ENCODE peak calls at places on chromosomes 16 and 17, in nine cellular contexts. R is upper lobe of left lung, J is right lobe of liver, M is K562, O is HepG2, E is GM12878, L is HCT116, S is gastrocnemius medialis, N is heart left ventricle. X is an unnamed sample.

GRCh38 chr16:72284042-72284789 is 112.3 kb upstream of the PMFBP1 start:
- ATAC-seq in M (no peak), J (no peak), S (no peak), N (no peak), L (no peak), R (no peak), E (no peak), O (no peak), X (no peak)

GRCh38 chr16:57646388-57647039 is 18.1 kb downstream of the ADGRG1 start:
- ATAC-seq in N (peak; percentile 51), R (no peak), E (no peak), J (peak; percentile 15), M (no peak), O (no peak), S (peak; percentile 23), L (no peak), X (no peak)

GRCh38 chr16:35011-35775 is 18.2 kb downstream of the POLR3K start:
- ATAC-seq in R (peak; percentile 66), N (peak; percentile 22), J (peak; percentile 51), S (no peak), O (peak; percentile 66), E (peak; percentile 82), M (peak; percentile 16), L (no peak), X (no peak)

GRCh38 chr17:77957215-77957868 is 1.2 kb upstream of the TNRC6C start:
- ATAC-seq in M (no peak), O (peak; percentile 1), R (no peak), J (peak; percentile 1), E (no peak), N (no peak), L (no peak), S (no peak), X (no peak)

GRCh38 chr16:70396209-70396904 is 42.5 kb downstream of the ST3GAL2 start:
- ATAC-seq in N (peak; percentile 63), J (peak; percentile 75), M (peak; percentile 90), S (no peak), O (no peak), E (peak; percentile 12), L (no peak), R (peak; percentile 55), X (peak; percentile 39)

GRCh38 chr16:80803341-80804060 is 897 bp downstream of the CDYL2 start:
- ATAC-seq in N (no peak), O (no peak), M (peak; percentile 75), J (peak; percentile 46), L (no peak), E (peak; percentile 38), S (no peak), R (peak; percentile 50), X (no peak)

GRCh38 chr16:31529398-31530312 is 2.0 kb downstream of the AHSP start:
- ATAC-seq in O (peak; percentile 67), S (no peak), L (no peak), J (no peak), E (no peak), R (peak; percentile 46), M (peak; percentile 71), N (no peak), X (peak; percentile 48)

GRCh38 chr17:50533720-50534148 is 1.2 kb downstream of the EPN3 start:
- ATAC-seq in S (no peak), J (peak; percentile 53), M (no peak), O (peak; percentile 3), R (peak; percentile 22), N (peak; percentile 82), L (peak; percentile 46), E (no peak), X (no peak)

GRCh38 chr17:7523033-7523432 is 25.8 kb upstream of the TNFSF12 start:
- ATAC-seq in E (peak; percentile 83), N (no peak), J (no peak), L (peak; percentile 85), R (peak; percentile 62), M (peak; percentile 84), O (peak; percentile 70), S (no peak), X (no peak)

GRCh38 chr17:76715462-76715830 is 4.7 kb upstream of the MXRA7 start:
- ATAC-seq in L (no peak), O (no peak), S (no peak), N (no peak), M (no peak), R (no peak), J (no peak), E (no peak), X (no peak)
- H3K36me3 ChIP-seq in L (peaks cover 59% of the 10 kb centered on the region), O (peaks cover 64% of the 10 kb centered on the region), S (peaks cover 5% of the 10 kb centered on the region), N (peaks cover 3% of the 10 kb centered on the region), M (peaks cover 73% of the 10 kb centered on the region), R (peaks cover 43% of the 10 kb centered on the region), J (peaks cover 71% of the 10 kb centered on the region), E (peaks cover 38% of the 10 kb centered on the region), X (no peaks in the 10 kb centered on the region)

DNA sequence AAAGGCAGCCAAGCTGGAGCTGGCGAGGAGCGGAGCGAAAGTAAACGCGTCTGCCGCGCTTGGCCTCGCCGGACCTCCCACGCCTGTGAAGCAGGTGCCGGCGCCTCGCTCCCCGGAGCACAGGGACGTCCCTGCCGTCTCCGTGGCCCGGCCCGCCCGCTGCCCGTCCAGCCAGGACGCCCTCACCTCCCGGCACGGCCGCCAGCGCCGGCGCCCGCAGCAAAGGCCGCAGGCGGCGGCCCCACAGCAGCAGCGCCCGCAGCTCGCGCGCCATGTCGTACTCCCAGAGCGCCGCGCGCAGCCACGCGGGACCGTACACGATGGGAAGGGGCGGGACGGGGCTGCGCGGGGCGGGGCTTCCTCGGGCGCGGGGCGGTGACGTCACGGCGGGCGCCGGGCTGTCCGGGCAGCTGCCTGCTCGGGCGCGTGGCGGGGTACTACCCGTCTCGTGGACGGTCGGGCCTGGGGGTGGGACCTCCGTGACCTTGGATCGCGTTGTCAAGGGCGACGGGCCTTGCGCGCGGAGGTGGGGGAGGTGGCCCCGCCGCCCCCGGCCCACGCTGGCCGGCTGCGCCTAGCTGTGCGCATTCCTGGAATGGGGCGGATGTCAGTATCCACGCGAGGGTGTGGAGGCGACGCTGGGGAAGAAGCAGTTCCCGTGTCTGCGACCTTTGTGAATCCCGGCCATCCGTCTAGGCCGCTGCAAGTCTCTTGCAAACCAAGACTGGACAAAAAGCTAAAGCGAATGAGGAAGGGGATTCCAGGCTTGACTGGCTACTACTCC is at the start of gene TRAP1:
- ATAC-seq in J (peak; percentile 94), M (peak; percentile 92), E (peak; percentile 94), N (peak; percentile 86), O (peak; percentile 76), S (peak; percentile 91), R (peak; percentile 99), L (peak; percentile 92), X (peak; percentile 98)
- TF ChIP-seq POLR2A in J (peak; percentile 89), M (peak; percentile 80), E (peak; percentile 95), N (peak; percentile 45), O (peak; percentile 92), S (peak; percentile 91), R (no peak), L (peak; percentile 90), X (peak; percentile 95)

DNA sequence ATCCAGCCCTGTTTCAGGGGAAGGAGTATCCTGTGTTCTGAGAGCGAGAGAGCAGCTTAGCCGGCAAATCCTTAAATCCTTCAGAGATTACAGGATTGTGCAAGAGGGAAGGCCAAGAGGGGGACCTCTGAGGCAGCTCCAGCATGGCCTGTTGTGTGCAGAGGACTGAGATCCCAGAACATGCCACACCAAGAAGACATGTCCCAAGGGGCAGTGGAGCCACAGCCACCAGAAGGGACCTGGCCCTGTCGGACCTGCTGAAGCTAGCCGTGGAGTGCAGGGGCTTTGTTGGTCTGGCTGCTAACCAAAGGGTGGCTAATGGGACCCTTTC is 1.6 kb upstream of the MRC2 start:
- ATAC-seq in S (no peak), L (no peak), N (no peak), R (no peak), E (no peak), O (no peak), J (no peak), M (no peak), X (no peak)
- H3K4me3 ChIP-seq in S (no peak overlapping the region), L (no peak overlapping the region), N (no peak overlapping the region), R (no peak overlapping the region), E (no peak overlapping the region), O (no peak overlapping the region), J (no peak overlapping the region), M (no peak overlapping the region), X (no peak overlapping the region)

DNA sequence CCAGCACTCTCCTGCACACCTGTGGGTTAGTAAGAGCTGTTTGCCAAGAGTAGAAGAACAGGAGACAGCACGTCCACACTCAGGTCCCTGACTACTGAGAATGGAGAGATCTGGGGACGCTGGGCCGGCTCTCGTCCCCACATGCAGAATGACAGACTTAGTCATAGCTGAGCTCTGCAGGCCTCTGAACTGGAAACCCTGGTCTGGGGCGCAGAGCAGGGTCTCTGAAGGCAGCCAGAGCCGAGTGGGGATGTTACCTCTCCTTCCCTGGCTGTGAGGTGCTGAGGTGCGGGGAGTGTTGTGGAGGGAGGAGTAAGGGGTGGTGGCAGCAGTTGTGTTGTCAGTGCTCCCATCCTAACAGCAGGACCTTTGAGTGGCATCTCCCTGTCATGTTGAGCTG is 7.2 kb upstream of the JPT2 start:
- ATAC-seq in N (no peak), O (no peak), M (no peak), R (no peak), J (no peak), S (no peak), E (no peak), L (no peak), X (no peak)
- H3K36me3 ChIP-seq in N (peaks cover 4% of the 10 kb centered on the region), O (peaks cover 95% of the 10 kb centered on the region), M (peaks cover 95% of the 10 kb centered on the region), R (peaks cover 91% of the 10 kb centered on the region), J (peaks cover 81% of the 10 kb centered on the region), S (no peaks in the 10 kb centered on the region), E (peaks cover 8% of the 10 kb centered on the region), L (peaks cover 61% of the 10 kb centered on the region), X (peaks cover 100% of the 10 kb centered on the region)

DNA sequence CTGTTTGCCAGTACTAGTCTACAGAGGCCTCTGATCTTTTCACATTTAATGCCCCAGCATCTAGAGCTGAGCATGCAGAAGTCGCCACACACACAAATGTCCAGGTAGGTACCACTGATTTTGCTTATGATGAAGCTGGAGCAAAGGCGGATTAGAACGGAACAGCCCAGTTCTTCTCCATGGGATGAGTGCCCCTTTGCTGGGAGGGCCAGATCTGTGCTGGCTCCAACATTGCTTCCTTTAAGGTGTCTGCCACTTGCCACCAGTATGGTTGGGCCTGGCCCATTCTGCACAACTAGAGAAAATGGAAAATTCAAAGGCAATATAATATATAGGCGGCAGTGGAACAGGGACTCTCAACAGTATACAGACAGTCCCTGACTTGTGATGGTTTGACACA is 2.2 kb upstream of the MNT start:
- ATAC-seq in E (no peak), J (no peak), O (no peak), R (no peak), S (no peak), N (no peak), L (no peak), M (no peak), X (no peak)
- TF ChIP-seq POLR2A in E (no peak), J (no peak), O (no peak), R (no peak), S (no peak), N (no peak), L (no peak), M (no peak), X (no peak)

DNA sequence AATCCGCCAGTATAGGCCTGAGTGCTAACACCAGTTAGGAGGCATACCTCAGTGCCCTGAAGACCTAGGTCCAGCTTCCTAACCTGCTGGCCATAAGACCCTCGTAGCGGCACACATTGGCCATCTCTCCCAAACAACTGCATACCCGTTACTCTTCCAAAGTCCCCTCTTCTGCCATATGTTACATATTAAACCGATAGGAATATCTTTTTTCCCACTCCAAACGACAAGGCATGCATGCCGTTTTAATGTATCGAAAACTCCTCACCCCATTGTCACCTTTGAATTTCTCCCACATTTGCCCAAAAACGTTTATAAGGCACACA is 721 bp upstream of the AXIN2 start:
- ATAC-seq in E (no peak), L (no peak), J (no peak), S (no peak), N (no peak), M (no peak), O (peak; percentile 2), R (no peak), X (no peak)
- H3K4me3 ChIP-seq in E (no peak overlapping the region), L (no peak overlapping the region), J (no peak overlapping the region), S (peak overlapping the region; percentile 99), N (peak overlapping the region; percentile 98), M (no peak overlapping the region), O (peak overlapping the region; percentile 26), R (no peak overlapping the region), X (no peak overlapping the region)

X was measured in gastroesophageal sphincter.